ENCODE peak calls at places on chromosomes 3 and 15, in four cellular contexts. A is AG04450, F is stomach, D is right lobe of liver. P is an unnamed sample.

GRCh38 chr3:16302082-16302631 is 37.1 kb downstream of the OXNAD1 start:
- DNase-seq in D (no peak), F (no peak), A (no peak), P (peak; percentile 23)

GRCh38 chr15:74156678-74157411 is 16.7 kb upstream of the ISLR start:
- DNase-seq in A (no peak), D (no peak), F (no peak), P (peak; percentile 36)

GRCh38 chr3:157530637-157531300 is 27.6 kb upstream of the VEPH1 start:
- DNase-seq in D (no peak), F (no peak), A (no peak), P (no peak)

GRCh38 chr15:69852482-69853275 is 245.0 kb downstream of the TLE3 start:
- DNase-seq in D (no peak), F (no peak), A (no peak), P (no peak)

GRCh38 chr3:3259181-3259580 is 79.7 kb upstream of the CRBN start:
- DNase-seq in A (no peak), D (no peak), F (no peak), P (no peak)

GRCh38 chr3:64691051-64691450 is 3.3 kb upstream of the ADAMTS9 start:
- DNase-seq in A (no peak), D (no peak), F (no peak), P (no peak)

GRCh38 chr15:37106490-37107001 is 6.2 kb upstream of the MEIS2 start:
- DNase-seq in F (no peak), D (no peak), A (no peak), P (no peak)

GRCh38 chr15:77527164-77527778 is 105.4 kb downstream of the LINGO1 start:
- DNase-seq in D (no peak), A (peak; percentile 59), F (peak; percentile 34), P (no peak)

GRCh38 chr3:78988324-78988723 is 779.5 kb downstream of the ROBO1 start:
- DNase-seq in A (no peak), D (no peak), F (no peak), P (no peak)

GRCh38 chr3:13088020-13089006 is 15.1 kb upstream of the IQSEC1 start:
- DNase-seq in D (no peak), F (no peak), A (no peak), P (peak; percentile 68)

GRCh38 chr3:61559108-61559731 is 2.2 kb upstream of the PTPRG start:
- DNase-seq in F (no peak), A (no peak), D (no peak), P (no peak)

GRCh38 chr15:39691229-39691628 is 91.4 kb downstream of the FSIP1 start:
- DNase-seq in F (no peak), A (no peak), D (no peak), P (no peak)

GRCh38 chr3:44467241-44467640 is 10.2 kb downstream of the ZNF445 start:
- DNase-seq in F (no peak), A (no peak), D (no peak), P (no peak)

GRCh38 chr3:22495241-22495640 is 707.9 kb upstream of the UBE2E2 start:
- DNase-seq in D (no peak), F (no peak), A (no peak), P (no peak)

GRCh38 chr15:65936317-65936716 is 67.0 kb downstream of the RAB11A start:
- DNase-seq in D (no peak), F (no peak), A (no peak), P (no peak)

GRCh38 chr15:29465196-29465595 is 195.6 kb upstream of the NSMCE3 start:
- DNase-seq in D (no peak), F (no peak), A (no peak), P (no peak)

GRCh38 chr3:183526838-183527420 is 28.6 kb downstream of the KLHL6 start:
- DNase-seq in D (no peak), A (no peak), F (no peak), P (peak; percentile 69)

GRCh38 chr3:41365973-41366372 is 166.7 kb downstream of the CTNNB1 start:
- DNase-seq in F (no peak), A (no peak), D (no peak), P (no peak)

GRCh38 chr3:46576899-46577298 is 10.8 kb upstream of the LRRC2 start:
- DNase-seq in D (no peak), F (no peak), A (no peak), P (no peak)

GRCh38 chr3:46574263-46574662 is 8.2 kb upstream of the LRRC2 start:
- DNase-seq in F (no peak), A (no peak), D (no peak), P (no peak)

GRCh38 chr3:46574881-46575576 is 8.9 kb upstream of the LRRC2 start:
- DNase-seq in A (no peak), D (peak; percentile 87), F (no peak), P (no peak)

GRCh38 chr3:46575577-46576222 is 9.6 kb upstream of the LRRC2 start:
- DNase-seq in A (no peak), D (no peak), F (no peak), P (no peak)

DNA sequence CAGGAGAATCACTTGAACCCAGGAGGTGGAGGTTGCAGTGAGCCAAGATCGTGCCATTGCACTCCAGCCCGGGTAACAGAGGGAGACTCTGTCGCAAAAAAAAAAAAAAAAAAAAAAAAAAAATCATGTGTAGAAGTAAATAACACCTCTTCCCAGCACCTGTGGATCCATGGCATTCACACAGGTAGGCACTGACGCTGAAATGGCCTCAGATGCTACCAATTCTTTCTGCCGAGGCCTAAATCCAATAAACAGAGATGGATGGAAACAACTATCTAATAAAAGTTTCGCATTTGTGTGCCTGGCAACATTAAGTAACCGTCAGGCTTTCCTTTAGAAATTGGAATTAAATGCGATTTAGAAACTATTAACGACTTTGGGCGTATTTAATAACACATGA is 10.3 kb upstream of the LRRC2 start:
- DNase-seq in F (no peak), A (no peak), D (no peak), P (no peak)
- H3K27me3 ChIP-seq in F (no peaks in the 10 kb centered on the region), A (peaks cover 47% of the 10 kb centered on the region), D (no peaks in the 10 kb centered on the region), P (peaks cover 3% of the 10 kb centered on the region)

DNA sequence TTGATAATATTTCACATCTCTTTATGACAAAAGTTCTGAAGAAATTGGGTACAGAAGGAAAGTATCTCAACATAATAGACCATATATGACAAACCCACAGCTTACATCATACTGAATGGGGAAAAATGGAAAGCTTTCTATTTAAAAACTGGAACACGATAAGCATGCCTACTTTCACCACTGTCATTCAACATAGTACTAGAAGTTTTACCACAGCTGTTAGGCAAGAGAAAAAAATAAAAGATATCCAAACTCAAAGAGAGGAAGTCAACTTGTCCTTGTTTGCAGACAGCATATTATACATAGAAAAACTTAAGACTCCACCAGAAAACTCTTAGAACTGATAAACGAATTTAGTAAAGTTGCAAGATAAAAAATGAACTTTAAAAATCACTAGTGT is 40.3 kb downstream of the COPS2 start:
- DNase-seq in F (no peak), D (no peak), A (no peak), P (no peak)
- H3K27me3 ChIP-seq in F (no peaks in the 10 kb centered on the region), D (no peaks in the 10 kb centered on the region), A (no peaks in the 10 kb centered on the region), P (no peaks in the 10 kb centered on the region)

DNA sequence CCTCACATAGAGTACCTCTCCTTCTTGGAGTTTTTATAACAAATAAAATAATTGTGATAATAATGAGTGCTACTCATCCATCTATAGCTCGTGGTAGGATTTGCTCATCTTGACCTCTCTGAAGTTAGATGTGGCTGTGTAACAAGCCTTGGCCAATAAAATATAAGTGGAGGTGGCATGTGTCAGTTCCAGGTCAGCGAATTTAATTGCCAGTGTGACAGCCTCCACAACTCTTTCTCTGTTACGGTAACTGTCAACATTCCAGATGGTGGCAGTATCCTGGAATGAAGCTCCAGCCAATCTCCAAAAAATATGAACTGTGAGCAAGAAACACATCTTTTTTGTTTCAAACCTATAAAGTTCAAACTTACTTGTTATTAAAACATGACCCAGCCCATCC is 13.8 kb downstream of the CLRN1 start:
- DNase-seq in F (no peak), A (no peak), D (no peak), P (no peak)
- H3K27me3 ChIP-seq in F (no peaks in the 10 kb centered on the region), A (peaks cover 16% of the 10 kb centered on the region), D (no peaks in the 10 kb centered on the region), P (no peaks in the 10 kb centered on the region)

GRCh38 chr3:184602406-184603155 is 41.0 kb downstream of the EPHB3 start:
- DNase-seq in F (no peak), A (no peak), D (no peak), P (no peak)
- H3K27me3 ChIP-seq in F (peaks cover 25% of the 10 kb centered on the region), A (peaks cover 69% of the 10 kb centered on the region), D (no peaks in the 10 kb centered on the region), P (peaks cover 4% of the 10 kb centered on the region)

DNA sequence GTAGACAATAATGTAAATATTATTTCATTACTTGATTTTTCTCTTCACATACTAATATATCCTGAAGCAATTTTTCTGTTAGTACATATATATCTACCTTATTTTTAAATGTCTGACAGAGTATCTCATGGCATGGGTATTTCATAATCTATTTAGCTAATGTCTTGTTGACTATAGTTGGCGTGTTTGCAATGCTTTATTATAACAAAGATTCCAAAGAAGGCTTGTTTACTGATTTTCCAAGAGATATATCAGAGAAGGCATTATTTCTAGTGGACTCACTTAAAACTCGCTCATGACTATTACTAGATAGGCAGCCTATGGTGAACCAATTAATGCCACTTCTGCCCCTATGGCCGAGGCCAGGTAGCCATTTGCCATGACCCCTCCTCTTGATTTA is 152.4 kb upstream of the RORA start:
- DNase-seq in A (no peak), D (no peak), F (no peak), P (no peak)
- H3K27me3 ChIP-seq in A (no peaks in the 10 kb centered on the region), D (no peaks in the 10 kb centered on the region), F (no peaks in the 10 kb centered on the region), P (no peaks in the 10 kb centered on the region)

GRCh38 chr3:14347110-14347509 is 55.3 kb upstream of the SLC6A6 start:
- DNase-seq in A (no peak), F (no peak), D (no peak), P (no peak)
- H3K27me3 ChIP-seq in A (peaks cover 22% of the 10 kb centered on the region), F (no peaks in the 10 kb centered on the region), D (no peaks in the 10 kb centered on the region), P (no peaks in the 10 kb centered on the region)

DNA sequence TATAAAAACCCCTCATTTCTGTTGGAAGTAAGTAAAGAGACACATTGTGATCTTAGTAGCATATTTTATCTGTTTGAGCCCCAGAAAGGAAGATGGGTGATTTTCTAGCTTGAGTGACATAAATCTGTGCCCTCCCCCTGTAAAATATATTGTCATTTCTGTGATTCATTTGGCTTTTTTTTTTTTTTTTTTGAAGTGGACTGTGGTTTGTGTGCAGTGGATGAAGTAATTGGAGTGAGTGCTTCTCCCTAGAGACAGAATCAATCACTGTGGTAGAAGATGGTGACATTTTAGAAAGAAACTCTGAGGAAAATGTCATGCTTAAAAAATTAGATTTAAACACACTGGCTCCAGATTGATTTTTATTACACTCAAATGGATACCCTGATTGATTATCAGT is 116.8 kb downstream of the TOP2B start:
- DNase-seq in F (no peak), D (no peak), A (no peak), P (no peak)
- H3K27me3 ChIP-seq in F (no peaks in the 10 kb centered on the region), D (no peaks in the 10 kb centered on the region), A (peaks cover 5% of the 10 kb centered on the region), P (no peaks in the 10 kb centered on the region)

DNA sequence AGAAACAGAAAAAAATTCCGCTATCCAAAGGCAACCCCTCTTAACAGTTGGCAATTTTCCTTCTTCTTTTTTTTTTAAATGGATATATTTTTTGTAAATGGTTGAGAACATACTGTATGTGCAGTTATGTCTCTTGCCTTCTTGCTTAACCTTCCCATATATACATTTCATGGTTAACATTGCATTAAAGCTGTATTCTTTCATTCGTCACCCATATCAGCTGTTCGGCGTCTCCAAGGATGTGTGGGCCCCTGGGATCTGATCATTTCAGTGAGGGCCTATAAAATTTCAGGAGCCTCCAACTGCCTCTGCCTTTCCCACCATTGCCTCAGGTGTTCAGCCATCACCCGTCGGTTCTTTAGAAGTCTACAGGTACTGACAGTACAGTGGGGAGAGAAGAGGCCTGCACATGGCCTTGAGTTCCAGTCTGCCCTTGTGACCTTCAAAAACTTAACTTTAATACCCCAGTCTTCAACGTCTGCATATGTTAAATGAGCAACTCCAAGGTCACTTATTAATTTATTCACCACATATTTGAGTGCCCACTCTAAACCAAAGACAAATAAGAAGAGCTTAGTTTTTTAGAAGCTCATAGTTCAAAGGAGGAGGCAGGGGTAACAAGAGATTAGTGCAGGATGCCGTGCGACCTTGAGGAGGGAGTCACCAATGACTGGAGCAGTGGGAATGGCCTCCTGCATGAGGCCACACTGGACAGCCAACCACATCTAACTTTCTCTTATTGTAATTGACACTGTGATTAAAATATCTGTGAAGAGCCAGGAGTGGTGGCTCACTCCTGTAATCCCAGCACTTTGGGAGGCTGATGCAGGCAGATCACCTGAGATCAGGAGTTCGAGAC is 6.9 kb downstream of the ST6GAL1 start:
- DNase-seq in F (no peak), A (no peak), D (no peak), P (no peak)
- H3K27me3 ChIP-seq in F (no peaks in the 10 kb centered on the region), A (no peaks in the 10 kb centered on the region), D (no peaks in the 10 kb centered on the region), P (no peaks in the 10 kb centered on the region)